ENCODE peak calls at places on chromosome 16, in nine cellular contexts. K is fibroblast of pulmonary artery, U is GM13977, H is RWPE2, M is neural crest cell, Q is dorsolateral prefrontal cortex, C is AG09319, B is stomach, A is cardiac fibroblast. P is an unnamed sample.

GRCh38 chr16:12661656-12662172 is 142.0 kb downstream of the CPPED1 start:
- DNase-seq in K (peak; percentile 53), U (no peak), H (no peak), M (peak; percentile 70), Q (no peak), C (no peak), B (no peak), A (peak; percentile 42), P (no peak)

GRCh38 chr16:5467552-5467951 is 370.0 kb upstream of the EEF2KMT start:
- DNase-seq in K (no peak), U (no peak), H (no peak), M (no peak), Q (no peak), C (no peak), B (no peak), A (no peak), P (no peak)

GRCh38 chr16:50025544-50025931 is 513 bp downstream of the CNEP1R1 start:
- DNase-seq in K (no peak), U (peak; percentile 43), H (no peak), M (no peak), Q (no peak), C (no peak), B (no peak), A (peak; percentile 12), P (no peak)

GRCh38 chr16:17365211-17365541 is 105.6 kb downstream of the XYLT1 start:
- DNase-seq in K (no peak), U (no peak), H (no peak), M (no peak), Q (no peak), C (no peak), B (no peak), A (no peak), P (no peak)

GRCh38 chr16:51392651-51393187 is 241.6 kb upstream of the SALL1 start:
- DNase-seq in K (peak; percentile 76), U (no peak), H (no peak), M (peak; percentile 9), Q (no peak), C (peak; percentile 82), B (no peak), A (peak; percentile 88), P (no peak)

GRCh38 chr16:69182730-69183416 is 4.1 kb upstream of the SNTB2 start:
- DNase-seq in K (no peak), U (no peak), H (no peak), M (no peak), Q (no peak), C (no peak), B (no peak), A (no peak), P (no peak)

GRCh38 chr16:12315330-12316138 is 339.0 kb downstream of the SNX29 start:
- DNase-seq in K (no peak), U (no peak), H (no peak), M (no peak), Q (no peak), C (no peak), B (peak; percentile 46), A (no peak), P (no peak)

GRCh38 chr16:88790312-88791150 is 5.5 kb upstream of the PIEZO1 start:
- DNase-seq in K (no peak), U (no peak), H (no peak), M (no peak), Q (no peak), C (no peak), B (peak; percentile 58), A (no peak), P (no peak)

GRCh38 chr16:84228321-84228838 is 11.4 kb downstream of the KCNG4 start:
- DNase-seq in K (peak; percentile 91), U (no peak), H (no peak), M (no peak), Q (peak; percentile 39), C (peak; percentile 58), B (no peak), A (peak; percentile 92), P (no peak)

GRCh38 chr16:8407351-8407750 is 183.0 kb downstream of the TMEM114 start:
- DNase-seq in K (no peak), U (no peak), H (no peak), M (no peak), Q (no peak), C (no peak), B (no peak), A (no peak), P (no peak)

GRCh38 chr16:17303101-17303500 is 167.7 kb downstream of the XYLT1 start:
- DNase-seq in K (no peak), U (no peak), H (no peak), M (no peak), Q (no peak), C (no peak), B (peak; percentile 53), A (no peak), P (no peak)

GRCh38 chr16:1707193-1707790 is 1.3 kb downstream of the MAPK8IP3 start:
- DNase-seq in K (peak; percentile 37), U (peak; percentile 51), H (no peak), M (no peak), Q (no peak), C (no peak), B (no peak), A (peak; percentile 53), P (no peak)

GRCh38 chr16:24858219-24859041 is 12.7 kb downstream of the SLC5A11 start:
- DNase-seq in K (peak; percentile 71), U (peak; percentile 68), H (no peak), M (peak; percentile 75), Q (no peak), C (no peak), B (peak; percentile 39), A (peak; percentile 64), P (no peak)

GRCh38 chr16:12119562-12119961 is 143.0 kb downstream of the SNX29 start:
- DNase-seq in K (no peak), U (no peak), H (no peak), M (no peak), Q (no peak), C (no peak), B (peak; percentile 50), A (peak; percentile 32), P (peak; percentile 52)

GRCh38 chr16:29898135-29898534 is 1.2 kb downstream of the SEZ6L2 start:
- DNase-seq in K (no peak), U (no peak), H (no peak), M (no peak), Q (no peak), C (no peak), B (no peak), A (no peak), P (no peak)

GRCh38 chr16:68790130-68790761 is 53.1 kb upstream of the TANGO6 start:
- DNase-seq in K (peak; percentile 82), U (no peak), H (peak; percentile 83), M (no peak), Q (no peak), C (peak; percentile 35), B (peak; percentile 65), A (peak; percentile 81), P (no peak)

GRCh38 chr16:77599793-77600415 is 122.4 kb upstream of the NUDT7 start:
- DNase-seq in K (peak; percentile 64), U (peak; percentile 36), H (no peak), M (peak; percentile 28), Q (no peak), C (no peak), B (no peak), A (peak; percentile 65), P (no peak)

GRCh38 chr16:48250520-48251278 is 3.4 kb upstream of the ABCC11 start:
- DNase-seq in K (no peak), U (no peak), H (no peak), M (no peak), Q (no peak), C (peak; percentile 16), B (no peak), A (no peak), P (no peak)

GRCh38 chr16:11797166-11797956 is at the start of gene ZC3H7A:
- DNase-seq in K (peak; percentile 98), U (peak; percentile 96), H (peak; percentile 97), M (peak; percentile 87), Q (peak; percentile 94), C (peak; percentile 93), B (peak; percentile 97), A (peak; percentile 98), P (peak; percentile 99)

GRCh38 chr16:23504076-23504452 is 6.2 kb downstream of the GGA2 start:
- DNase-seq in K (peak; percentile 66), U (no peak), H (no peak), M (no peak), Q (no peak), C (no peak), B (no peak), A (peak; percentile 70), P (no peak)

GRCh38 chr16:79150128-79150527 is 450.4 kb downstream of the MAF start:
- DNase-seq in K (no peak), U (no peak), H (no peak), M (no peak), Q (no peak), C (no peak), B (no peak), A (no peak), P (no peak)
- TF ChIP-seq CTCF in K (no peak), U (no peak), H (no peak), M (no peak), Q (no peak), C (no peak), B (no peak), A (no peak), P (no peak)

GRCh38 chr16:67562918-67563707 is 787 bp downstream of the CTCF start:
- DNase-seq in K (peak; percentile 45), U (peak; percentile 64), H (no peak), M (peak; percentile 55), Q (peak; percentile 59), C (no peak), B (peak; percentile 65), A (peak; percentile 51), P (no peak)
- TF ChIP-seq CTCF in K (no peak), U (peak; percentile 31), H (peak; percentile 59), M (no peak), Q (peak; percentile 15), C (no peak), B (no peak), A (no peak), P (peak; percentile 57)

DNA sequence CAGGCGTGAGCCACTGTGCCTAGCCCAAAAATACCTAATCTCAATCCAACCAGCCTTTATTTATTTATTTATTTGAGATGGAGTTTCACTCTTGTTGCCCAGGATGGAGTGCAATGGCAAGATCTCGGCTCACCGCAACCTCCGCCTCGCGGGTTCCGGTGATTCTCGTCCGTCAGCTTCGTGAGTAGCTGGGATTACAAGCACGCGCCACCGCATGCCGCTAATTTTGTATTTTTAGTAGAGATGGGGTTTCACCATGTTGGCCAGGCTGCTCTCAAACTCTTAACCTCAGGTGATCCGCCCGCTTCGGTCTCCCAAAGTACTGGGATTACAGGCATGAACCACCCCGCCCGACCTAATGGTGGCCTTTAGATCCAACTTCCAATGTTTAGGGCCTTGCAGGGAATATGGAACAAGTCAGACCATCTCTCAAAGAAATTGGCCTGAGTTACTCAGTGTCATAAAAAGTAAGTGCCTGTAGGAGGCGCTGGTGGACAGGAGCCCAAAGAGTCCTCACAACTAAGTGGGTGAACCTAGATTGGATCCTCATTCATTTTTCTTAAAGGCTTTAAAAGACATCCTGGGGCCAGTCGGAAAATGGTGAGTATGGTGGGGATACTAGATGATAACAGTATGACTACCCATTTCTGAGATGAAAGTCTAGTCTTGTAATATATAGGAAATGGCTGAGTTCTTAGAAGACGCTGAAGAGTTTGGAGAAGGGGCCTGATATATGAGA is 4.6 kb downstream of the ZSCAN10 start:
- DNase-seq in K (peak; percentile 69), U (peak; percentile 78), H (no peak), M (no peak), Q (no peak), C (no peak), B (peak; percentile 59), A (peak; percentile 69), P (no peak)
- TF ChIP-seq CTCF in K (peak; percentile 65), U (peak; percentile 66), H (peak; percentile 51), M (peak; percentile 62), Q (peak; percentile 51), C (peak; percentile 42), B (no peak), A (peak; percentile 75), P (peak; percentile 68)

GRCh38 chr16:58494981-58495860 is 4.7 kb upstream of the NDRG4 start:
- DNase-seq in K (peak; percentile 99), U (peak; percentile 92), H (peak; percentile 85), M (peak; percentile 91), Q (peak; percentile 89), C (peak; percentile 92), B (peak; percentile 57), A (peak; percentile 99), P (no peak)
- TF ChIP-seq CTCF in K (peak; percentile 80), U (peak; percentile 49), H (peak; percentile 56), M (peak; percentile 64), Q (peak; percentile 62), C (peak; percentile 79), B (peak; percentile 22), A (peak; percentile 81), P (peak; percentile 80)

P was measured in chondrocyte.